ENCODE peak calls at places on chromosomes 4 and X, in ten cellular contexts. One of them, this sample, is unnamed.

GRCh38 chrX:49829016-49829415 is at the start of gene PAGE4:
- DNase-seq in tibial artery: no peak
- DNase-seq in transverse colon: no peak
- DNase-seq in endodermal cell: peak; percentile 72
- DNase-seq in AG09309: no peak
- DNase-seq in foreskin fibroblast: no peak
- DNase-seq in fibroblast of pulmonary artery: no peak
- DNase-seq in IMR-90: no peak
- DNase-seq in A549: no peak
- DNase-seq in BE2C: peak; percentile 17
- DNase-seq in this sample: no peak

GRCh38 chr4:97016186-97016945 is 1126.9 kb downstream of the STPG2 start:
- DNase-seq in foreskin fibroblast: no peak
- DNase-seq in tibial artery: no peak
- DNase-seq in endodermal cell: no peak
- DNase-seq in A549: no peak
- DNase-seq in AG09309: no peak
- DNase-seq in IMR-90: no peak
- DNase-seq in transverse colon: no peak
- DNase-seq in fibroblast of pulmonary artery: no peak
- DNase-seq in BE2C: no peak
- DNase-seq in this sample: no peak

GRCh38 chr4:112287258-112287873 is 1.7 kb upstream of the TIFA start:
- DNase-seq in fibroblast of pulmonary artery: no peak
- DNase-seq in IMR-90: no peak
- DNase-seq in foreskin fibroblast: no peak
- DNase-seq in A549: no peak
- DNase-seq in transverse colon: peak; percentile 24
- DNase-seq in BE2C: no peak
- DNase-seq in AG09309: no peak
- DNase-seq in endodermal cell: no peak
- DNase-seq in tibial artery: no peak
- DNase-seq in this sample: no peak

GRCh38 chr4:83561381-83561780 is 25.5 kb downstream of the GPAT3 start:
- DNase-seq in foreskin fibroblast: peak; percentile 85
- DNase-seq in A549: peak; percentile 50
- DNase-seq in tibial artery: no peak
- DNase-seq in IMR-90: peak; percentile 74
- DNase-seq in BE2C: no peak
- DNase-seq in transverse colon: peak; percentile 13
- DNase-seq in endodermal cell: no peak
- DNase-seq in fibroblast of pulmonary artery: peak; percentile 52
- DNase-seq in AG09309: peak; percentile 27
- DNase-seq in this sample: peak; percentile 40

GRCh38 chrX:77415161-77415560 is 32.0 kb upstream of the FGF16 start:
- DNase-seq in foreskin fibroblast: no peak
- DNase-seq in transverse colon: no peak
- DNase-seq in endodermal cell: peak; percentile 53
- DNase-seq in tibial artery: no peak
- DNase-seq in fibroblast of pulmonary artery: peak; percentile 6
- DNase-seq in A549: no peak
- DNase-seq in BE2C: no peak
- DNase-seq in AG09309: no peak
- DNase-seq in IMR-90: no peak
- DNase-seq in this sample: no peak

GRCh38 chrX:40224658-40225057 is 126.9 kb upstream of the BCOR start:
- DNase-seq in BE2C: no peak
- DNase-seq in fibroblast of pulmonary artery: no peak
- DNase-seq in transverse colon: no peak
- DNase-seq in IMR-90: no peak
- DNase-seq in endodermal cell: no peak
- DNase-seq in foreskin fibroblast: no peak
- DNase-seq in A549: no peak
- DNase-seq in tibial artery: no peak
- DNase-seq in AG09309: no peak
- DNase-seq in this sample: no peak

GRCh38 chrX:153670748-153671588 is 2.6 kb downstream of the PNCK start:
- DNase-seq in transverse colon: no peak
- DNase-seq in fibroblast of pulmonary artery: no peak
- DNase-seq in tibial artery: no peak
- DNase-seq in AG09309: no peak
- DNase-seq in IMR-90: no peak
- DNase-seq in endodermal cell: peak; percentile 22
- DNase-seq in BE2C: no peak
- DNase-seq in foreskin fibroblast: no peak
- DNase-seq in A549: no peak
- DNase-seq in this sample: no peak

GRCh38 chrX:9396930-9397329 is 67.9 kb upstream of the TBL1X start:
- DNase-seq in foreskin fibroblast: no peak
- DNase-seq in BE2C: no peak
- DNase-seq in AG09309: no peak
- DNase-seq in fibroblast of pulmonary artery: peak; percentile 14
- DNase-seq in endodermal cell: no peak
- DNase-seq in tibial artery: no peak
- DNase-seq in transverse colon: no peak
- DNase-seq in A549: no peak
- DNase-seq in IMR-90: no peak
- DNase-seq in this sample: no peak

GRCh38 chr4:93346840-93347239 is 481.7 kb upstream of the ATOH1 start:
- DNase-seq in endodermal cell: no peak
- DNase-seq in tibial artery: no peak
- DNase-seq in foreskin fibroblast: no peak
- DNase-seq in A549: no peak
- DNase-seq in IMR-90: no peak
- DNase-seq in fibroblast of pulmonary artery: no peak
- DNase-seq in AG09309: no peak
- DNase-seq in transverse colon: no peak
- DNase-seq in BE2C: no peak
- DNase-seq in this sample: no peak

GRCh38 chr4:142845293-142846070 is 619 bp downstream of the INPP4B start:
- DNase-seq in A549: no peak
- DNase-seq in tibial artery: peak; percentile 66
- DNase-seq in BE2C: peak; percentile 28
- DNase-seq in foreskin fibroblast: no peak
- DNase-seq in AG09309: no peak
- DNase-seq in endodermal cell: peak; percentile 81
- DNase-seq in fibroblast of pulmonary artery: no peak
- DNase-seq in IMR-90: no peak
- DNase-seq in transverse colon: peak; percentile 13
- DNase-seq in this sample: peak; percentile 27

GRCh38 chrX:120790118-120790517 is 85.5 kb downstream of the CT47B1 start:
- DNase-seq in AG09309: peak; percentile 55
- DNase-seq in tibial artery: no peak
- DNase-seq in BE2C: peak; percentile 8
- DNase-seq in IMR-90: peak; percentile 71
- DNase-seq in foreskin fibroblast: peak; percentile 58
- DNase-seq in transverse colon: peak; percentile 12
- DNase-seq in A549: peak; percentile 33
- DNase-seq in endodermal cell: no peak
- DNase-seq in fibroblast of pulmonary artery: peak; percentile 86
- DNase-seq in this sample: peak; percentile 20

GRCh38 chr4:139416073-139416673 is 37.7 kb upstream of the RAB33B start:
- DNase-seq in endodermal cell: no peak
- DNase-seq in IMR-90: peak; percentile 67
- DNase-seq in A549: no peak
- DNase-seq in transverse colon: no peak
- DNase-seq in tibial artery: no peak
- DNase-seq in foreskin fibroblast: peak; percentile 22
- DNase-seq in AG09309: peak; percentile 17
- DNase-seq in BE2C: no peak
- DNase-seq in fibroblast of pulmonary artery: peak; percentile 84
- DNase-seq in this sample: no peak

GRCh38 chr4:140469806-140470733 is 28.0 kb downstream of the MGAT4D start:
- DNase-seq in A549: no peak
- DNase-seq in endodermal cell: peak; percentile 56
- DNase-seq in BE2C: no peak
- DNase-seq in tibial artery: no peak
- DNase-seq in AG09309: no peak
- DNase-seq in fibroblast of pulmonary artery: no peak
- DNase-seq in IMR-90: no peak
- DNase-seq in foreskin fibroblast: no peak
- DNase-seq in transverse colon: no peak
- DNase-seq in this sample: no peak

GRCh38 chr4:137664055-137664405 is 131.7 kb upstream of the PCDH18 start:
- DNase-seq in transverse colon: no peak
- DNase-seq in BE2C: no peak
- DNase-seq in AG09309: peak; percentile 89
- DNase-seq in fibroblast of pulmonary artery: peak; percentile 68
- DNase-seq in foreskin fibroblast: peak; percentile 87
- DNase-seq in endodermal cell: no peak
- DNase-seq in tibial artery: no peak
- DNase-seq in A549: no peak
- DNase-seq in IMR-90: peak; percentile 85
- DNase-seq in this sample: no peak

GRCh38 chrX:132594129-132594528 is 105.3 kb upstream of the MBNL3 start:
- DNase-seq in tibial artery: no peak
- DNase-seq in transverse colon: no peak
- DNase-seq in endodermal cell: no peak
- DNase-seq in AG09309: no peak
- DNase-seq in IMR-90: no peak
- DNase-seq in A549: no peak
- DNase-seq in fibroblast of pulmonary artery: no peak
- DNase-seq in foreskin fibroblast: no peak
- DNase-seq in BE2C: no peak
- DNase-seq in this sample: no peak

GRCh38 chr4:124937993-124938392 is 225.5 kb upstream of the ANKRD50 start:
- DNase-seq in AG09309: no peak
- DNase-seq in BE2C: no peak
- DNase-seq in fibroblast of pulmonary artery: no peak
- DNase-seq in A549: no peak
- DNase-seq in endodermal cell: no peak
- DNase-seq in foreskin fibroblast: no peak
- DNase-seq in transverse colon: no peak
- DNase-seq in tibial artery: no peak
- DNase-seq in IMR-90: no peak
- DNase-seq in this sample: no peak

GRCh38 chr4:6622744-6623143 is 17.7 kb upstream of the MRFAP1 start:
- DNase-seq in AG09309: no peak
- DNase-seq in A549: no peak
- DNase-seq in fibroblast of pulmonary artery: no peak
- DNase-seq in IMR-90: no peak
- DNase-seq in foreskin fibroblast: no peak
- DNase-seq in tibial artery: no peak
- DNase-seq in transverse colon: no peak
- DNase-seq in endodermal cell: no peak
- DNase-seq in BE2C: no peak
- DNase-seq in this sample: no peak

GRCh38 chr4:112327950-112328349 is 30.8 kb downstream of the ALPK1 start:
- DNase-seq in tibial artery: no peak
- DNase-seq in endodermal cell: peak; percentile 52
- DNase-seq in fibroblast of pulmonary artery: peak; percentile 79
- DNase-seq in foreskin fibroblast: peak; percentile 32
- DNase-seq in IMR-90: peak; percentile 72
- DNase-seq in AG09309: no peak
- DNase-seq in A549: no peak
- DNase-seq in transverse colon: no peak
- DNase-seq in BE2C: no peak
- DNase-seq in this sample: no peak

GRCh38 chrX:77076896-77077295 is 370.3 kb upstream of the FGF16 start:
- DNase-seq in BE2C: no peak
- DNase-seq in transverse colon: no peak
- DNase-seq in endodermal cell: no peak
- DNase-seq in tibial artery: no peak
- DNase-seq in A549: no peak
- DNase-seq in AG09309: no peak
- DNase-seq in fibroblast of pulmonary artery: no peak
- DNase-seq in foreskin fibroblast: no peak
- DNase-seq in IMR-90: no peak
- DNase-seq in this sample: no peak

GRCh38 chr4:52657317-52657629 is 1.8 kb downstream of the USP46 start:
- DNase-seq in fibroblast of pulmonary artery: no peak
- DNase-seq in BE2C: no peak
- DNase-seq in IMR-90: no peak
- DNase-seq in foreskin fibroblast: no peak
- DNase-seq in endodermal cell: no peak
- DNase-seq in tibial artery: no peak
- DNase-seq in A549: no peak
- DNase-seq in AG09309: no peak
- DNase-seq in transverse colon: no peak
- DNase-seq in this sample: no peak
- H3K4me3 ChIP-seq in fibroblast of pulmonary artery: no peak overlapping the region
- H3K4me3 ChIP-seq in BE2C: no peak overlapping the region
- H3K4me3 ChIP-seq in IMR-90: peak overlapping the region; percentile 99
- H3K4me3 ChIP-seq in foreskin fibroblast: peak overlapping the region; percentile 80
- H3K4me3 ChIP-seq in endodermal cell: peak overlapping the region; percentile 93
- H3K4me3 ChIP-seq in tibial artery: no peak overlapping the region
- H3K4me3 ChIP-seq in A549: no peak overlapping the region
- H3K4me3 ChIP-seq in AG09309: no peak overlapping the region
- H3K4me3 ChIP-seq in transverse colon: no peak overlapping the region
- H3K4me3 ChIP-seq in this sample: no peak overlapping the region

GRCh38 chr4:46931981-46932380 is 22.9 kb upstream of the COX7B2 start:
- DNase-seq in transverse colon: peak; percentile 10
- DNase-seq in foreskin fibroblast: no peak
- DNase-seq in BE2C: peak; percentile 59
- DNase-seq in fibroblast of pulmonary artery: peak; percentile 64
- DNase-seq in tibial artery: no peak
- DNase-seq in A549: no peak
- DNase-seq in endodermal cell: peak; percentile 81
- DNase-seq in AG09309: no peak
- DNase-seq in IMR-90: peak; percentile 70
- DNase-seq in this sample: peak; percentile 29
- TF ChIP-seq CTCF in transverse colon: peak; percentile 36
- TF ChIP-seq CTCF in foreskin fibroblast: peak; percentile 32
- TF ChIP-seq CTCF in BE2C: peak; percentile 94
- TF ChIP-seq CTCF in fibroblast of pulmonary artery: peak; percentile 67
- TF ChIP-seq CTCF in tibial artery: peak; percentile 47
- TF ChIP-seq CTCF in A549: no peak
- TF ChIP-seq CTCF in endodermal cell: peak; percentile 90
- TF ChIP-seq CTCF in AG09309: peak; percentile 48
- TF ChIP-seq CTCF in IMR-90: peak; percentile 81
- TF ChIP-seq CTCF in this sample: peak; percentile 40

GRCh38 chrX:63934160-63934559 is 149.1 kb upstream of the ARHGEF9 start:
- DNase-seq in transverse colon: no peak
- DNase-seq in BE2C: no peak
- DNase-seq in A549: no peak
- DNase-seq in tibial artery: no peak
- DNase-seq in fibroblast of pulmonary artery: no peak
- DNase-seq in endodermal cell: peak; percentile 48
- DNase-seq in foreskin fibroblast: no peak
- DNase-seq in AG09309: no peak
- DNase-seq in IMR-90: no peak
- DNase-seq in this sample: no peak
- H3K4me3 ChIP-seq in transverse colon: no peak overlapping the region
- H3K4me3 ChIP-seq in BE2C: no peak overlapping the region
- H3K4me3 ChIP-seq in A549: no peak overlapping the region
- H3K4me3 ChIP-seq in tibial artery: no peak overlapping the region
- H3K4me3 ChIP-seq in fibroblast of pulmonary artery: no peak overlapping the region
- H3K4me3 ChIP-seq in endodermal cell: no peak overlapping the region
- H3K4me3 ChIP-seq in foreskin fibroblast: no peak overlapping the region
- H3K4me3 ChIP-seq in AG09309: no peak overlapping the region
- H3K4me3 ChIP-seq in IMR-90: no peak overlapping the region
- H3K4me3 ChIP-seq in this sample: no peak overlapping the region

DNA sequence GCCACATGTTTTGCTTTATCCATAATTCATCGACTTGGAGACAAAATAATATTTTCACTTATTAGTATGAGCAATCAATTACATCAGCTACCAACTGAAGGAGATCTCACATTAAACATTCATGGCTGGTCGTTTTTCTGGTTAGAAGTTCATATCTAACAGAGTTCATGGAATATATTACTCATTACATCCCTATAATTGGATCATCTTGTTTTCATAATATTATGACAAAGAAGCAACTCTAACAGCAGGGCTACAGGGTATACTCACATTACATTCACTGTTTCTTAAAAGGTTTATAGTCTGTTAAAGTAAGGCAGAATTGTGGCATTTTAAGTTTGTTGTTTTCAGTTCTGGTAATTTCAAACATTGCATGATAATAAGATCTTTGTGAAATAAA is 33.0 kb downstream of the GSTCD start:
- DNase-seq in foreskin fibroblast: no peak
- DNase-seq in IMR-90: peak; percentile 35
- DNase-seq in transverse colon: no peak
- DNase-seq in fibroblast of pulmonary artery: no peak
- DNase-seq in tibial artery: no peak
- DNase-seq in BE2C: no peak
- DNase-seq in A549: no peak
- DNase-seq in endodermal cell: no peak
- DNase-seq in AG09309: peak; percentile 25
- DNase-seq in this sample: no peak
- TF ChIP-seq CTCF in foreskin fibroblast: no peak
- TF ChIP-seq CTCF in IMR-90: no peak
- TF ChIP-seq CTCF in transverse colon: no peak
- TF ChIP-seq CTCF in fibroblast of pulmonary artery: no peak
- TF ChIP-seq CTCF in tibial artery: no peak
- TF ChIP-seq CTCF in BE2C: no peak
- TF ChIP-seq CTCF in A549: no peak
- TF ChIP-seq CTCF in endodermal cell: no peak
- TF ChIP-seq CTCF in AG09309: no peak
- TF ChIP-seq CTCF in this sample: no peak

This sample was measured in colonic mucosa.